ENCODE peak calls at places on chromosomes 6 and 20, in ten cellular contexts. J, W, N, H, P, L, V, S, M and X are unnamed samples.

GRCh38 chr6:47479156-47479541 is 1.6 kb downstream of the CD2AP start:
- DNase-seq in J (peak; percentile 18), W (peak; percentile 21), N (no peak), H (peak; percentile 32), P (no peak), L (no peak), V (no peak), S (no peak), M (no peak), X (no peak)

GRCh38 chr6:148986608-148987007 is 239.8 kb downstream of the UST start:
- DNase-seq in J (no peak), W (no peak), N (no peak), H (no peak), P (no peak), L (no peak), V (no peak), S (no peak), M (no peak), X (no peak)

GRCh38 chr6:141133836-141134235 is 998.9 kb upstream of the GJE1 start:
- DNase-seq in J (no peak), W (no peak), N (no peak), H (no peak), P (no peak), L (no peak), V (no peak), S (no peak), M (no peak), X (no peak)

GRCh38 chr6:85163553-85163952 is 286.3 kb upstream of the NT5E start:
- DNase-seq in J (no peak), W (peak; percentile 25), N (no peak), H (no peak), P (no peak), L (no peak), V (no peak), S (no peak), M (no peak), X (no peak)

GRCh38 chr20:46872315-46873211 is 22.1 kb upstream of the EYA2 start:
- DNase-seq in J (peak; percentile 8), W (peak; percentile 41), N (no peak), H (no peak), P (no peak), L (no peak), V (no peak), S (no peak), M (peak; percentile 42), X (no peak)

GRCh38 chr6:35362200-35362599 is 19.8 kb downstream of the PPARD start:
- DNase-seq in J (no peak), W (no peak), N (no peak), H (no peak), P (no peak), L (no peak), V (no peak), S (no peak), M (no peak), X (no peak)

GRCh38 chr6:83905648-83906047 is 46.2 kb downstream of the CYB5R4 start:
- DNase-seq in J (no peak), W (no peak), N (no peak), H (no peak), P (no peak), L (no peak), V (no peak), S (no peak), M (no peak), X (no peak)

GRCh38 chr6:163438940-163439335 is 24.4 kb downstream of the QKI start:
- DNase-seq in J (no peak), W (no peak), N (no peak), H (no peak), P (no peak), L (no peak), V (peak; percentile 59), S (no peak), M (no peak), X (no peak)

GRCh38 chr6:47187883-47188587 is 121.7 kb downstream of the TNFRSF21 start:
- DNase-seq in J (peak; percentile 17), W (no peak), N (no peak), H (no peak), P (peak; percentile 64), L (peak; percentile 48), V (no peak), S (no peak), M (no peak), X (no peak)

GRCh38 chr6:158290659-158291058 is 21.6 kb upstream of the TULP4 start:
- DNase-seq in J (no peak), W (no peak), N (peak; percentile 20), H (peak; percentile 64), P (no peak), L (no peak), V (no peak), S (no peak), M (no peak), X (no peak)

GRCh38 chr6:109236140-109237081 is 141.1 kb downstream of the CEP57L1 start:
- DNase-seq in J (no peak), W (no peak), N (no peak), H (peak; percentile 23), P (no peak), L (no peak), V (peak; percentile 35), S (no peak), M (no peak), X (peak; percentile 30)

GRCh38 chr6:2209226-2209809 is 36.1 kb downstream of the GMDS start:
- DNase-seq in J (peak; percentile 51), W (peak; percentile 39), N (no peak), H (peak; percentile 38), P (no peak), L (no peak), V (no peak), S (no peak), M (peak; percentile 41), X (no peak)